ENCODE peak calls at places on chromosomes 2 and 18, in six cellular contexts. U is GM23248, J is neural progenitor cell, Y is SK-N-SH, E is MM.1S, K is HCT116. M is an unnamed sample.
A peak's percentile ranks its signal among the peaks of the same experiment; 100 is the strongest.

GRCh38 chr2:25168256-25169072 is at the start of gene POMC:
- DNase-seq in U (peak; percentile 69), J (peak; percentile 73), Y (peak; percentile 82), E (no peak), K (no peak), M (no peak)

GRCh38 chr2:57278451-57278850 is 768.2 kb upstream of the VRK2 start:
- DNase-seq in U (no peak), J (no peak), Y (no peak), E (no peak), K (no peak), M (peak; percentile 10)

GRCh38 chr2:57890462-57890861 is 156.1 kb upstream of the VRK2 start:
- DNase-seq in U (peak; percentile 89), J (no peak), Y (no peak), E (no peak), K (no peak), M (peak; percentile 53)

GRCh38 chr2:133841905-133842304 is 273.6 kb upstream of the NCKAP5 start:
- DNase-seq in U (peak; percentile 98), J (no peak), Y (no peak), E (no peak), K (no peak), M (peak; percentile 97)

GRCh38 chr2:164388511-164388910 is 232.8 kb downstream of the GRB14 start:
- DNase-seq in U (peak; percentile 77), J (peak; percentile 36), Y (no peak), E (peak; percentile 84), K (no peak), M (peak; percentile 75)

GRCh38 chr2:238657132-238658053 is 190.5 kb upstream of the TWIST2 start:
- DNase-seq in U (peak; percentile 67), J (no peak), Y (no peak), E (no peak), K (no peak), M (no peak)

GRCh38 chr2:128016620-128017019 is 11.2 kb downstream of the SAP130 start:
- DNase-seq in U (peak; percentile 23), J (no peak), Y (no peak), E (no peak), K (no peak), M (no peak)

GRCh38 chr2:132597166-132597565 is 72.8 kb downstream of the LYPD1 start:
- DNase-seq in U (no peak), J (no peak), Y (no peak), E (no peak), K (no peak), M (no peak)

GRCh38 chr18:23689616-23690504 is 607 bp downstream of the LAMA3 start:
- DNase-seq in U (no peak), J (peak; percentile 25), Y (no peak), E (no peak), K (no peak), M (peak; percentile 42)

GRCh38 chr2:23445450-23445868 is 60.5 kb downstream of the KLHL29 start:
- DNase-seq in U (peak; percentile 72), J (no peak), Y (no peak), E (no peak), K (no peak), M (peak; percentile 89)

GRCh38 chr18:10010611-10011015 is 96.8 kb downstream of the VAPA start:
- DNase-seq in U (peak; percentile 94), J (no peak), Y (no peak), E (no peak), K (no peak), M (peak; percentile 8)

GRCh38 chr2:169072163-169072925 is 3.0 kb downstream of the DHRS9 start:
- DNase-seq in U (no peak), J (no peak), Y (no peak), E (peak; percentile 68), K (no peak), M (no peak)

GRCh38 chr2:235255716-235256115 is 238.1 kb upstream of the AGAP1 start:
- DNase-seq in U (peak; percentile 12), J (no peak), Y (no peak), E (no peak), K (no peak), M (no peak)

GRCh38 chr2:46612675-46613074 is 133.3 kb downstream of the TMEM247 start:
- DNase-seq in U (no peak), J (no peak), Y (no peak), E (peak; percentile 15), K (no peak), M (no peak)

GRCh38 chr2:70901235-70902066 is 34.2 kb upstream of the ATP6V1B1 start:
- DNase-seq in U (peak; percentile 62), J (peak; percentile 76), Y (peak; percentile 71), E (no peak), K (no peak), M (no peak)

GRCh38 chr2:54636425-54637139 is 86.9 kb upstream of the EML6 start:
- DNase-seq in U (peak; percentile 7), J (no peak), Y (no peak), E (no peak), K (no peak), M (no peak)

GRCh38 chr2:19346983-19347618 is 11.3 kb downstream of the OSR1 start:
- DNase-seq in U (no peak), J (no peak), Y (no peak), E (peak; percentile 2), K (no peak), M (no peak)

GRCh38 chr18:35127201-35127600 is 86.0 kb downstream of the MAPRE2 start:
- DNase-seq in U (no peak), J (peak; percentile 47), Y (no peak), E (no peak), K (no peak), M (no peak)

GRCh38 chr2:85893428-85894258 is 4.9 kb upstream of the ST3GAL5 start:
- DNase-seq in U (peak; percentile 76), J (no peak), Y (no peak), E (no peak), K (no peak), M (peak; percentile 91)

GRCh38 chr2:170255971-170256370 is 78.0 kb downstream of the MYO3B start:
- DNase-seq in U (peak; percentile 75), J (no peak), Y (no peak), E (no peak), K (no peak), M (peak; percentile 33)

GRCh38 chr2:18719978-18720775 is 130.8 kb upstream of the NT5C1B start:
- DNase-seq in U (peak; percentile 69), J (no peak), Y (no peak), E (no peak), K (no peak), M (peak; percentile 82)

GRCh38 chr2:147845608-147846002 is 776 bp downstream of the ACVR2A start:
- DNase-seq in U (peak; percentile 51), J (no peak), Y (no peak), E (no peak), K (no peak), M (peak; percentile 17)

GRCh38 chr2:60441791-60442190 is 111.7 kb downstream of the BCL11A start:
- DNase-seq in U (no peak), J (no peak), Y (no peak), E (no peak), K (no peak), M (peak; percentile 55)

GRCh38 chr2:64017811-64018714 is 1.2 kb downstream of the VPS54 start:
- DNase-seq in U (peak; percentile 65), J (peak; percentile 29), Y (peak; percentile 41), E (peak; percentile 24), K (no peak), M (peak; percentile 43)
- TF ChIP-seq EZH2phosphoT487 in U (no peak), J (no peak), Y (no peak), E (no peak), K (no peak), M (no peak)

GRCh38 chr18:37452015-37452414 is 113.6 kb downstream of the CELF4 start:
- DNase-seq in U (no peak), J (no peak), Y (no peak), E (no peak), K (no peak), M (no peak)
- H3K9ac ChIP-seq in U (no peak overlapping the region), J (no peak overlapping the region), Y (no peak overlapping the region), E (no peak overlapping the region), K (no peak overlapping the region), M (no peak overlapping the region)

DNA sequence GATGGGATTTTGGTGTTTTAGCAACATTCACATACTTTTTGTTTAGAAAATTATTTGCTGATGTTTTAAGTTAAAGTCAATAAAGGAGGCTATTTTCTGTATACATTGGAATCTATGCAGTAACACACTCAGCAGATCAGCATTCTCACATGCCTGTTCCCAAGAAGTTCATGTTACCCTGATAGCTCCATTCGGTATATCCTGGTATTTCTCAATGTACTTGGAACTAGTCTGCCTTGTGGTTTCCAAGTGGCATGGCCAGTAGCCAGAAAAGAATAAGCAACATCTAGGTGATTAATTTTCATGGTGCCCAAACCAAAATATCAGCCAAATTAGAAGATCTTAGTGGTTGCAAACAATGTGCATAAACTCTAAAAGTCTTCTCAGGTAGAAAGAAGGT is 5.2 kb upstream of the NCAPH start:
- DNase-seq in U (peak; percentile 70), J (no peak), Y (no peak), E (no peak), K (no peak), M (peak; percentile 85)
- TF ChIP-seq EZH2phosphoT487 in U (no peak), J (no peak), Y (no peak), E (no peak), K (no peak), M (no peak)

DNA sequence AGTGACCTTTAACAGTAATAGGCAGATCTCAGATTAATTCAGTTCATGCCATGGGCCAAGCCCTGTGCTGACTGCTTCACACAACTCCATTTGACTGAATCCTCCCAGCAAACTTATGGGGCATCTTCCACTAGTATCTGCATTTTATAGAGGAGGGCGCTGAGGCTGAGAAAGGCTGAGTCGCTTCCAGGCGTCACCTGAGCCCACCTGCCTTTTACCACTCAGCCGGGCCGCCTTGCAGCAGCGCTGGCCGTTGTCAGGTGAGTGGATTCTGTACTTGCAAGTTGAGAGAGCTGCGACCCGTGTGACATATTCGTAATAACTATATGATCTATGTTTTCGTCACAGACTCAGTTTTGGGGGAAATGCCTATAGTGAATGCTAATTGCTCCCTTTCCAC is 59.3 kb upstream of the B3GNT7 start:
- DNase-seq in U (no peak), J (no peak), Y (no peak), E (no peak), K (no peak), M (no peak)
- H3K9ac ChIP-seq in U (no peak overlapping the region), J (no peak overlapping the region), Y (no peak overlapping the region), E (no peak overlapping the region), K (no peak overlapping the region), M (no peak overlapping the region)

GRCh38 chr2:30272761-30273573 is 41.6 kb downstream of the LBH start:
- DNase-seq in U (peak; percentile 87), J (no peak), Y (no peak), E (no peak), K (no peak), M (peak; percentile 76)
- TF ChIP-seq EZH2phosphoT487 in U (no peak), J (no peak), Y (no peak), E (no peak), K (no peak), M (no peak)

GRCh38 chr18:63775166-63775730 is at the start of gene SERPINB7:
- DNase-seq in U (peak; percentile 91), J (no peak), Y (no peak), E (no peak), K (peak; percentile 10), M (peak; percentile 96)
- H3K9ac ChIP-seq in U (no peak within 1 kb of the TSS), J (no peak within 1 kb of the TSS), Y (peak within 1 kb of the TSS; percentile 43), E (no peak within 1 kb of the TSS), K (no peak within 1 kb of the TSS), M (peak within 1 kb of the TSS; percentile 74)